ENCODE peak calls at places on chromosome 20, in five cellular contexts. One of them, this sample, is unnamed.

GRCh38 chr20:33387177-33387576 is 14.1 kb downstream of the CDK5RAP1 start:
- DNase-seq in NCI-H510A treated with DMSO at 0.1 percent for 48 hours: no peak
- DNase-seq in K562: no peak
- DNase-seq in psoas muscle: peak
- DNase-seq in M059J: peak
- DNase-seq in this sample: no peak

GRCh38 chr20:57389695-57390603 is 1.2 kb upstream of the RBM38 start:
- DNase-seq in NCI-H510A treated with DMSO at 0.1 percent for 48 hours: no peak
- DNase-seq in K562: peak
- DNase-seq in psoas muscle: peak
- DNase-seq in M059J: no peak
- DNase-seq in this sample: no peak

GRCh38 chr20:63591147-63591533 is 17.1 kb upstream of the HELZ2 start:
- DNase-seq in NCI-H510A treated with DMSO at 0.1 percent for 48 hours: no peak
- DNase-seq in K562: no peak
- DNase-seq in psoas muscle: no peak
- DNase-seq in M059J: no peak
- DNase-seq in this sample: no peak

GRCh38 chr20:5642155-5642981 is 107.8 kb upstream of the SHLD1 start:
- DNase-seq in NCI-H510A treated with DMSO at 0.1 percent for 48 hours: no peak
- DNase-seq in K562: no peak
- DNase-seq in psoas muscle: no peak
- DNase-seq in M059J: peak
- DNase-seq in this sample: no peak

GRCh38 chr20:21512634-21513180 is 1.2 kb downstream of the NKX2-2 start:
- DNase-seq in NCI-H510A treated with DMSO at 0.1 percent for 48 hours: no peak
- DNase-seq in K562: no peak
- DNase-seq in psoas muscle: no peak
- DNase-seq in M059J: peak
- DNase-seq in this sample: no peak

GRCh38 chr20:45459606-45460005 is 9.9 kb upstream of the WFDC2 start:
- DNase-seq in NCI-H510A treated with DMSO at 0.1 percent for 48 hours: no peak
- DNase-seq in K562: peak
- DNase-seq in psoas muscle: no peak
- DNase-seq in M059J: no peak
- DNase-seq in this sample: peak

GRCh38 chr20:62808211-62808865 is 3.7 kb downstream of the OGFR start:
- DNase-seq in NCI-H510A treated with DMSO at 0.1 percent for 48 hours: peak
- DNase-seq in K562: peak
- DNase-seq in psoas muscle: peak
- DNase-seq in M059J: peak
- DNase-seq in this sample: peak

GRCh38 chr20:8039048-8039447 is 19.5 kb upstream of the TMX4 start:
- DNase-seq in NCI-H510A treated with DMSO at 0.1 percent for 48 hours: no peak
- DNase-seq in K562: no peak
- DNase-seq in psoas muscle: no peak
- DNase-seq in M059J: no peak
- DNase-seq in this sample: no peak

GRCh38 chr20:44073011-44073674 is 113.8 kb downstream of the JPH2 start:
- DNase-seq in NCI-H510A treated with DMSO at 0.1 percent for 48 hours: no peak
- DNase-seq in K562: no peak
- DNase-seq in psoas muscle: peak
- DNase-seq in M059J: no peak
- DNase-seq in this sample: no peak

GRCh38 chr20:3929713-3930060 is 40.5 kb downstream of the PANK2 start:
- DNase-seq in NCI-H510A treated with DMSO at 0.1 percent for 48 hours: no peak
- DNase-seq in K562: no peak
- DNase-seq in psoas muscle: no peak
- DNase-seq in M059J: no peak
- DNase-seq in this sample: no peak

GRCh38 chr20:41003143-41003932 is 25.3 kb upstream of the TOP1 start:
- DNase-seq in NCI-H510A treated with DMSO at 0.1 percent for 48 hours: peak
- DNase-seq in K562: peak
- DNase-seq in psoas muscle: no peak
- DNase-seq in M059J: peak
- DNase-seq in this sample: peak

GRCh38 chr20:32796383-32797159 is 23.2 kb upstream of the MAPRE1 start:
- DNase-seq in NCI-H510A treated with DMSO at 0.1 percent for 48 hours: no peak
- DNase-seq in K562: no peak
- DNase-seq in psoas muscle: no peak
- DNase-seq in M059J: no peak
- DNase-seq in this sample: no peak

GRCh38 chr20:11970243-11970836 is 52.6 kb downstream of the BTBD3 start:
- DNase-seq in NCI-H510A treated with DMSO at 0.1 percent for 48 hours: no peak
- DNase-seq in K562: no peak
- DNase-seq in psoas muscle: no peak
- DNase-seq in M059J: no peak
- DNase-seq in this sample: no peak

GRCh38 chr20:36408219-36408618 is 102.1 kb downstream of the DLGAP4 start:
- DNase-seq in NCI-H510A treated with DMSO at 0.1 percent for 48 hours: peak
- DNase-seq in K562: peak
- DNase-seq in psoas muscle: no peak
- DNase-seq in M059J: peak
- DNase-seq in this sample: no peak

GRCh38 chr20:51624157-51624731 is 81.7 kb upstream of the NFATC2 start:
- DNase-seq in NCI-H510A treated with DMSO at 0.1 percent for 48 hours: peak
- DNase-seq in K562: peak
- DNase-seq in psoas muscle: peak
- DNase-seq in M059J: peak
- DNase-seq in this sample: peak

GRCh38 chr20:50153500-50154377 is at the start of gene PEDS1:
- DNase-seq in NCI-H510A treated with DMSO at 0.1 percent for 48 hours: peak
- DNase-seq in K562: peak
- DNase-seq in psoas muscle: peak
- DNase-seq in M059J: peak
- DNase-seq in this sample: peak

GRCh38 chr20:63394069-63394468 is 32.9 kb upstream of the CHRNA4 start:
- DNase-seq in NCI-H510A treated with DMSO at 0.1 percent for 48 hours: no peak
- DNase-seq in K562: no peak
- DNase-seq in psoas muscle: no peak
- DNase-seq in M059J: peak
- DNase-seq in this sample: no peak

GRCh38 chr20:36064661-36065426 is 89.7 kb upstream of the EPB41L1 start:
- DNase-seq in NCI-H510A treated with DMSO at 0.1 percent for 48 hours: peak
- DNase-seq in K562: peak
- DNase-seq in psoas muscle: peak
- DNase-seq in M059J: peak
- DNase-seq in this sample: peak

GRCh38 chr20:19913927-19914614 is 103.1 kb upstream of the NAA20 start:
- DNase-seq in NCI-H510A treated with DMSO at 0.1 percent for 48 hours: no peak
- DNase-seq in K562: no peak
- DNase-seq in psoas muscle: no peak
- DNase-seq in M059J: peak
- DNase-seq in this sample: peak

GRCh38 chr20:41118632-41119031 is 18.7 kb upstream of the PLCG1 start:
- DNase-seq in NCI-H510A treated with DMSO at 0.1 percent for 48 hours: no peak
- DNase-seq in K562: no peak
- DNase-seq in psoas muscle: no peak
- DNase-seq in M059J: no peak
- DNase-seq in this sample: no peak

GRCh38 chr20:39898467-39898852 is 790.6 kb downstream of the MAFB start:
- DNase-seq in NCI-H510A treated with DMSO at 0.1 percent for 48 hours: no peak
- DNase-seq in K562: no peak
- DNase-seq in psoas muscle: no peak
- DNase-seq in M059J: no peak
- DNase-seq in this sample: no peak

GRCh38 chr20:57211949-57212889 is 54.2 kb downstream of the BMP7 start:
- DNase-seq in NCI-H510A treated with DMSO at 0.1 percent for 48 hours: no peak
- DNase-seq in K562: no peak
- DNase-seq in psoas muscle: peak
- DNase-seq in M059J: peak
- DNase-seq in this sample: peak

GRCh38 chr20:14785065-14785743 is 447.8 kb upstream of the FLRT3 start:
- DNase-seq in NCI-H510A treated with DMSO at 0.1 percent for 48 hours: no peak
- DNase-seq in K562: no peak
- DNase-seq in psoas muscle: no peak
- DNase-seq in M059J: no peak
- DNase-seq in this sample: no peak

GRCh38 chr20:10447028-10447427 is 11.9 kb downstream of the SLX4IP start:
- DNase-seq in NCI-H510A treated with DMSO at 0.1 percent for 48 hours: no peak
- DNase-seq in K562: peak
- DNase-seq in psoas muscle: no peak
- DNase-seq in M059J: peak
- DNase-seq in this sample: peak

GRCh38 chr20:19849341-19850189 is 91.5 kb downstream of the RIN2 start:
- DNase-seq in NCI-H510A treated with DMSO at 0.1 percent for 48 hours: no peak
- DNase-seq in K562: no peak
- DNase-seq in psoas muscle: no peak
- DNase-seq in M059J: peak
- DNase-seq in this sample: no peak

GRCh38 chr20:41391587-41392001 is 25.0 kb upstream of the EMILIN3 start:
- DNase-seq in NCI-H510A treated with DMSO at 0.1 percent for 48 hours: no peak
- DNase-seq in K562: no peak
- DNase-seq in psoas muscle: no peak
- DNase-seq in M059J: peak
- DNase-seq in this sample: no peak

GRCh38 chr20:17571153-17571527 is 1.3 kb downstream of the DSTN start:
- DNase-seq in NCI-H510A treated with DMSO at 0.1 percent for 48 hours: no peak
- DNase-seq in K562: no peak
- DNase-seq in psoas muscle: no peak
- DNase-seq in M059J: no peak
- DNase-seq in this sample: no peak

GRCh38 chr20:51174536-51174935 is 151.6 kb upstream of the KCNG1 start:
- DNase-seq in NCI-H510A treated with DMSO at 0.1 percent for 48 hours: no peak
- DNase-seq in K562: no peak
- DNase-seq in psoas muscle: no peak
- DNase-seq in M059J: no peak
- DNase-seq in this sample: no peak

GRCh38 chr20:32538526-32538918 is 46.6 kb downstream of the NOL4L start:
- DNase-seq in NCI-H510A treated with DMSO at 0.1 percent for 48 hours: no peak
- DNase-seq in K562: no peak
- DNase-seq in psoas muscle: no peak
- DNase-seq in M059J: no peak
- DNase-seq in this sample: no peak

GRCh38 chr20:62401331-62401779 is 5.7 kb downstream of the CABLES2 start:
- DNase-seq in NCI-H510A treated with DMSO at 0.1 percent for 48 hours: no peak
- DNase-seq in K562: peak
- DNase-seq in psoas muscle: no peak
- DNase-seq in M059J: no peak
- DNase-seq in this sample: no peak

GRCh38 chr20:38295811-38296210 is 8.1 kb upstream of the BPI start:
- DNase-seq in NCI-H510A treated with DMSO at 0.1 percent for 48 hours: no peak
- DNase-seq in K562: no peak
- DNase-seq in psoas muscle: no peak
- DNase-seq in M059J: no peak
- DNase-seq in this sample: no peak

GRCh38 chr20:34084227-34084923 is 27.7 kb downstream of the EIF2S2 start:
- DNase-seq in NCI-H510A treated with DMSO at 0.1 percent for 48 hours: peak
- DNase-seq in K562: no peak
- DNase-seq in psoas muscle: no peak
- DNase-seq in M059J: no peak
- DNase-seq in this sample: no peak

This sample was measured in SW480.